ENCODE peak calls at places on chromosome 7, in seven cellular contexts. One of them, this sample, is unnamed.

GRCh38 chr7:114345494-114345893 is 69.1 kb upstream of the FOXP2 start:
- DNase-seq in pancreas: no peak
- DNase-seq in mammary epithelial cell: peak
- DNase-seq in endothelial cell: no peak
- DNase-seq in AG08396: no peak
- DNase-seq in hippocampal formation: no peak
- DNase-seq in hepatic stellate cell: no peak
- DNase-seq in this sample: peak

GRCh38 chr7:113659419-113659818 is 259.4 kb downstream of the PPP1R3A start:
- DNase-seq in hepatic stellate cell: no peak
- DNase-seq in endothelial cell: no peak
- DNase-seq in pancreas: no peak
- DNase-seq in AG08396: no peak
- DNase-seq in mammary epithelial cell: no peak
- DNase-seq in hippocampal formation: peak
- DNase-seq in this sample: no peak

GRCh38 chr7:130903358-130903974 is 169.5 kb upstream of the KLF14 start:
- DNase-seq in hepatic stellate cell: peak
- DNase-seq in AG08396: no peak
- DNase-seq in pancreas: no peak
- DNase-seq in hippocampal formation: no peak
- DNase-seq in endothelial cell: no peak
- DNase-seq in mammary epithelial cell: peak
- DNase-seq in this sample: no peak

GRCh38 chr7:135795846-135796570 is 47.4 kb upstream of the FAM180A start:
- DNase-seq in hippocampal formation: no peak
- DNase-seq in hepatic stellate cell: no peak
- DNase-seq in endothelial cell: no peak
- DNase-seq in mammary epithelial cell: peak
- DNase-seq in AG08396: no peak
- DNase-seq in pancreas: no peak
- DNase-seq in this sample: no peak

GRCh38 chr7:55100962-55101327 is 82.1 kb downstream of the EGFR start:
- DNase-seq in AG08396: no peak
- DNase-seq in hepatic stellate cell: no peak
- DNase-seq in endothelial cell: no peak
- DNase-seq in pancreas: no peak
- DNase-seq in hippocampal formation: no peak
- DNase-seq in mammary epithelial cell: peak
- DNase-seq in this sample: no peak

GRCh38 chr7:40542982-40543741 is 408.4 kb downstream of the SUGCT start:
- DNase-seq in AG08396: no peak
- DNase-seq in pancreas: no peak
- DNase-seq in mammary epithelial cell: no peak
- DNase-seq in hippocampal formation: no peak
- DNase-seq in hepatic stellate cell: no peak
- DNase-seq in endothelial cell: no peak
- DNase-seq in this sample: no peak

GRCh38 chr7:95205821-95206220 is 118.5 kb downstream of the PON1 start:
- DNase-seq in endothelial cell: no peak
- DNase-seq in hepatic stellate cell: peak
- DNase-seq in mammary epithelial cell: peak
- DNase-seq in AG08396: peak
- DNase-seq in hippocampal formation: no peak
- DNase-seq in pancreas: no peak
- DNase-seq in this sample: peak

GRCh38 chr7:149706398-149706797 is 67.0 kb downstream of the ZNF467 start:
- DNase-seq in hepatic stellate cell: no peak
- DNase-seq in pancreas: no peak
- DNase-seq in AG08396: no peak
- DNase-seq in endothelial cell: no peak
- DNase-seq in mammary epithelial cell: no peak
- DNase-seq in hippocampal formation: no peak
- DNase-seq in this sample: no peak

GRCh38 chr7:17773289-17773626 is 167.0 kb downstream of the SNX13 start:
- DNase-seq in endothelial cell: no peak
- DNase-seq in mammary epithelial cell: peak
- DNase-seq in AG08396: peak
- DNase-seq in pancreas: no peak
- DNase-seq in hepatic stellate cell: peak
- DNase-seq in hippocampal formation: no peak
- DNase-seq in this sample: peak

GRCh38 chr7:82726038-82726800 is 282.6 kb upstream of the CACNA2D1 start:
- DNase-seq in mammary epithelial cell: no peak
- DNase-seq in endothelial cell: no peak
- DNase-seq in hepatic stellate cell: no peak
- DNase-seq in hippocampal formation: no peak
- DNase-seq in AG08396: no peak
- DNase-seq in pancreas: no peak
- DNase-seq in this sample: peak

GRCh38 chr7:132508724-132509348 is 67.4 kb downstream of the PLXNA4 start:
- DNase-seq in endothelial cell: no peak
- DNase-seq in AG08396: no peak
- DNase-seq in hepatic stellate cell: no peak
- DNase-seq in mammary epithelial cell: no peak
- DNase-seq in hippocampal formation: no peak
- DNase-seq in pancreas: no peak
- DNase-seq in this sample: no peak

GRCh38 chr7:18845700-18846099 is 271.7 kb downstream of the TWIST1 start:
- DNase-seq in hippocampal formation: no peak
- DNase-seq in hepatic stellate cell: no peak
- DNase-seq in endothelial cell: no peak
- DNase-seq in mammary epithelial cell: no peak
- DNase-seq in pancreas: no peak
- DNase-seq in AG08396: no peak
- DNase-seq in this sample: no peak

GRCh38 chr7:27130540-27131389 is at the start of gene HOXA4:
- DNase-seq in AG08396: peak
- DNase-seq in mammary epithelial cell: peak
- DNase-seq in hippocampal formation: no peak
- DNase-seq in hepatic stellate cell: peak
- DNase-seq in pancreas: peak
- DNase-seq in endothelial cell: peak
- DNase-seq in this sample: no peak

GRCh38 chr7:82050134-82050533 is 280.3 kb upstream of the HGF start:
- DNase-seq in AG08396: peak
- DNase-seq in hippocampal formation: no peak
- DNase-seq in pancreas: no peak
- DNase-seq in mammary epithelial cell: peak
- DNase-seq in hepatic stellate cell: peak
- DNase-seq in endothelial cell: no peak
- DNase-seq in this sample: peak

GRCh38 chr7:115128163-115128562 is 206.3 kb downstream of the MDFIC start:
- DNase-seq in pancreas: no peak
- DNase-seq in mammary epithelial cell: no peak
- DNase-seq in AG08396: no peak
- DNase-seq in hepatic stellate cell: no peak
- DNase-seq in endothelial cell: no peak
- DNase-seq in hippocampal formation: no peak
- DNase-seq in this sample: no peak

GRCh38 chr7:115789901-115790300 is 240.7 kb downstream of the TFEC start:
- DNase-seq in pancreas: no peak
- DNase-seq in hippocampal formation: no peak
- DNase-seq in hepatic stellate cell: no peak
- DNase-seq in endothelial cell: no peak
- DNase-seq in mammary epithelial cell: no peak
- DNase-seq in AG08396: no peak
- DNase-seq in this sample: no peak

GRCh38 chr7:3120513-3120912 is 76.8 kb upstream of the CARD11 start:
- DNase-seq in AG08396: no peak
- DNase-seq in pancreas: no peak
- DNase-seq in mammary epithelial cell: no peak
- DNase-seq in endothelial cell: no peak
- DNase-seq in hippocampal formation: no peak
- DNase-seq in hepatic stellate cell: no peak
- DNase-seq in this sample: no peak

GRCh38 chr7:105261689-105262088 is 127.0 kb downstream of the SRPK2 start:
- DNase-seq in pancreas: no peak
- DNase-seq in mammary epithelial cell: no peak
- DNase-seq in hepatic stellate cell: peak
- DNase-seq in endothelial cell: no peak
- DNase-seq in hippocampal formation: no peak
- DNase-seq in AG08396: no peak
- DNase-seq in this sample: no peak

GRCh38 chr7:116616555-116617059 is 55.4 kb upstream of the MET start:
- DNase-seq in mammary epithelial cell: peak
- DNase-seq in pancreas: no peak
- DNase-seq in hepatic stellate cell: no peak
- DNase-seq in endothelial cell: no peak
- DNase-seq in hippocampal formation: no peak
- DNase-seq in AG08396: no peak
- DNase-seq in this sample: no peak

GRCh38 chr7:36526720-36527548 is 137.3 kb downstream of the ANLN start:
- DNase-seq in hippocampal formation: no peak
- DNase-seq in hepatic stellate cell: peak
- DNase-seq in mammary epithelial cell: peak
- DNase-seq in AG08396: peak
- DNase-seq in endothelial cell: no peak
- DNase-seq in pancreas: no peak
- DNase-seq in this sample: peak

GRCh38 chr7:28266377-28266776 is 85.8 kb upstream of the JAZF1 start:
- DNase-seq in mammary epithelial cell: no peak
- DNase-seq in hippocampal formation: no peak
- DNase-seq in pancreas: no peak
- DNase-seq in endothelial cell: no peak
- DNase-seq in AG08396: no peak
- DNase-seq in hepatic stellate cell: no peak
- DNase-seq in this sample: no peak

GRCh38 chr7:128211626-128212025 is 29.5 kb upstream of the LEP start:
- DNase-seq in hippocampal formation: no peak
- DNase-seq in AG08396: no peak
- DNase-seq in mammary epithelial cell: peak
- DNase-seq in hepatic stellate cell: no peak
- DNase-seq in pancreas: no peak
- DNase-seq in endothelial cell: no peak
- DNase-seq in this sample: no peak